ENCODE peak calls at places on chromosome 18, in ten cellular contexts. A is A549, O is fibroblast of lung, F is IMR-90, P is choroid plexus epithelial cell, M is adrenal gland, K is AG10803, V is fibroblast of villous mesenchyme, R is lower lobe of right lung, T is fibroblast of pulmonary artery. C is an unnamed sample.
A peak's percentile ranks its signal among the peaks of the same experiment; 100 is the strongest.

GRCh38 chr18:5456577-5457466 is 87.0 kb downstream of the EPB41L3 start:
- DNase-seq in A (no peak), O (peak; percentile 63), F (peak; percentile 62), P (peak; percentile 84), M (peak; percentile 46), K (peak; percentile 42), V (no peak), R (no peak), T (peak; percentile 66), C (no peak)

GRCh38 chr18:49321800-49322461 is 138.5 kb downstream of the DYM start:
- DNase-seq in A (no peak), O (peak; percentile 60), F (peak; percentile 61), P (peak; percentile 66), M (no peak), K (peak; percentile 64), V (peak; percentile 59), R (no peak), T (peak; percentile 59), C (no peak)

GRCh38 chr18:51137051-51137729 is 60.3 kb downstream of the MEX3C start:
- DNase-seq in A (no peak), O (no peak), F (no peak), P (peak; percentile 68), M (no peak), K (no peak), V (no peak), R (no peak), T (no peak), C (no peak)

GRCh38 chr18:78727877-78728276 is 251.7 kb upstream of the SALL3 start:
- DNase-seq in A (no peak), O (no peak), F (no peak), P (no peak), M (no peak), K (no peak), V (no peak), R (no peak), T (no peak), C (no peak)

GRCh38 chr18:8607776-8608682 is 1.2 kb upstream of the RAB12 start:
- DNase-seq in A (no peak), O (peak; percentile 74), F (peak; percentile 45), P (peak; percentile 80), M (no peak), K (peak; percentile 33), V (peak; percentile 41), R (no peak), T (no peak), C (no peak)

GRCh38 chr18:42509702-42510424 is 554.8 kb downstream of the PIK3C3 start:
- DNase-seq in A (no peak), O (no peak), F (no peak), P (no peak), M (no peak), K (no peak), V (no peak), R (no peak), T (no peak), C (no peak)

GRCh38 chr18:78935406-78935805 is 44.2 kb upstream of the SALL3 start:
- DNase-seq in A (no peak), O (no peak), F (no peak), P (no peak), M (no peak), K (no peak), V (no peak), R (no peak), T (no peak), C (no peak)

GRCh38 chr18:49648811-49649210 is 87.0 kb downstream of the LIPG start:
- DNase-seq in A (no peak), O (no peak), F (no peak), P (no peak), M (no peak), K (no peak), V (no peak), R (no peak), T (no peak), C (no peak)

GRCh38 chr18:12686100-12686499 is 16.4 kb downstream of the CEP76 start:
- DNase-seq in A (peak; percentile 55), O (peak; percentile 35), F (peak; percentile 30), P (peak; percentile 72), M (no peak), K (peak; percentile 12), V (peak; percentile 38), R (no peak), T (peak; percentile 44), C (no peak)

GRCh38 chr18:55323051-55323994 is 264.7 kb downstream of the TCF4 start:
- DNase-seq in A (no peak), O (peak; percentile 58), F (peak; percentile 31), P (peak; percentile 46), M (no peak), K (peak; percentile 72), V (peak; percentile 39), R (no peak), T (peak; percentile 53), C (no peak)

GRCh38 chr18:55320399-55321255 is 267.4 kb downstream of the TCF4 start:
- DNase-seq in A (no peak), O (peak; percentile 54), F (peak; percentile 48), P (peak; percentile 39), M (no peak), K (peak; percentile 60), V (peak; percentile 51), R (no peak), T (no peak), C (no peak)

GRCh38 chr18:55324166-55324565 is 263.8 kb downstream of the TCF4 start:
- DNase-seq in A (no peak), O (no peak), F (no peak), P (no peak), M (no peak), K (no peak), V (no peak), R (no peak), T (no peak), C (no peak)

GRCh38 chr18:55321268-55322175 is 266.5 kb downstream of the TCF4 start:
- DNase-seq in A (peak; percentile 68), O (peak; percentile 95), F (peak; percentile 89), P (peak; percentile 97), M (peak; percentile 96), K (peak; percentile 95), V (peak; percentile 95), R (peak; percentile 91), T (peak; percentile 95), C (peak; percentile 15)

DNA sequence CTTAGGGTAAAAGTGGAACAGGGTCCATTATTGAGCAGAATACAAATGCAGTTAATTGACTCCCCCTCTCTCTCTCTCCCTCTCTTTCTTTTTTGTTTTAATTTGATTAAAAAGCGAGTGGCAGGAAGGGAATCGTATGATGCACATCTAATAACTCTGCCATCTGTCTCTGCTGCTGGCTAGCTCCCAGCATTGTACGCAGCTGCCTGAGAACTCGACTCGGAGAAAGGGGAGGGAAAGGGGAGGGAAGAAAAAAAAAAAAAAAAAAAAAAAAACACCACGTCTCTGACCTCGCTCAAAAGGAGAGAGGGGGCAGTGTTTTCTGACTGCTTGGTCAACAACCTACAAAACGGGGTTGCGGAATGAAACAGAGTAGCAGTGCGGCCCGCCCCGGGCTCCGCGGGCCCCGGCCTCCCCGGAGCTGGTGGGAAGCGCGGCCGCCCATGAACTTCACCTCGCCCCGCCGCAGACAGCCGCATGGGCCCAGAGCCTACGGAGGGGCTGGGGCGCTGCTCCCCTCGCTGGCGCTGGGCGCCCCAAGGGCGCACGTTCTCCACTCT is 265.7 kb downstream of the TCF4 start:
- DNase-seq in A (peak; percentile 42), O (peak; percentile 98), F (peak; percentile 96), P (peak; percentile 97), M (peak; percentile 93), K (peak; percentile 96), V (peak; percentile 97), R (peak; percentile 74), T (peak; percentile 97), C (peak; percentile 4)
- TF ChIP-seq CTCF in A (no peak), O (no peak), F (peak; percentile 14), P (peak; percentile 20), M (peak; percentile 29), K (peak; percentile 29), V (peak; percentile 15), R (peak; percentile 10), T (peak; percentile 23), C (no peak)

GRCh38 chr18:22346342-22346967 is 71.3 kb downstream of the CTAGE1 start:
- DNase-seq in A (no peak), O (peak; percentile 69), F (peak; percentile 83), P (peak; percentile 86), M (peak; percentile 79), K (peak; percentile 48), V (peak; percentile 58), R (no peak), T (peak; percentile 83), C (no peak)
- H3K4me3 ChIP-seq in A (no peak overlapping the region), O (no peak overlapping the region), F (no peak overlapping the region), P (no peak overlapping the region), M (no peak overlapping the region), K (no peak overlapping the region), V (no peak overlapping the region), R (peak overlapping the region; percentile 63), T (no peak overlapping the region), C (no peak overlapping the region)

GRCh38 chr18:31685097-31686082 is 1.0 kb upstream of the B4GALT6 start:
- DNase-seq in A (peak; percentile 79), O (peak; percentile 75), F (peak; percentile 54), P (peak; percentile 75), M (peak; percentile 76), K (peak; percentile 72), V (peak; percentile 86), R (peak; percentile 71), T (peak; percentile 82), C (peak; percentile 19)

GRCh38 chr18:31687016-31687415 is 2.6 kb upstream of the B4GALT6 start:
- DNase-seq in A (no peak), O (no peak), F (no peak), P (no peak), M (no peak), K (no peak), V (no peak), R (no peak), T (no peak), C (no peak)

GRCh38 chr18:31688601-31689000 is 4.2 kb upstream of the B4GALT6 start:
- DNase-seq in A (no peak), O (no peak), F (no peak), P (no peak), M (no peak), K (no peak), V (no peak), R (no peak), T (no peak), C (peak; percentile 18)

GRCh38 chr18:31686572-31686971 is 2.2 kb upstream of the B4GALT6 start:
- DNase-seq in A (no peak), O (no peak), F (no peak), P (no peak), M (no peak), K (no peak), V (no peak), R (no peak), T (no peak), C (no peak)

GRCh38 chr18:31687529-31687928 is 3.1 kb upstream of the B4GALT6 start:
- DNase-seq in A (no peak), O (peak; percentile 14), F (no peak), P (peak; percentile 29), M (no peak), K (no peak), V (no peak), R (no peak), T (no peak), C (no peak)
- TF ChIP-seq CTCF in A (no peak), O (no peak), F (peak; percentile 4), P (peak; percentile 42), M (peak; percentile 32), K (no peak), V (peak; percentile 18), R (no peak), T (peak; percentile 27), C (peak; percentile 7)

DNA sequence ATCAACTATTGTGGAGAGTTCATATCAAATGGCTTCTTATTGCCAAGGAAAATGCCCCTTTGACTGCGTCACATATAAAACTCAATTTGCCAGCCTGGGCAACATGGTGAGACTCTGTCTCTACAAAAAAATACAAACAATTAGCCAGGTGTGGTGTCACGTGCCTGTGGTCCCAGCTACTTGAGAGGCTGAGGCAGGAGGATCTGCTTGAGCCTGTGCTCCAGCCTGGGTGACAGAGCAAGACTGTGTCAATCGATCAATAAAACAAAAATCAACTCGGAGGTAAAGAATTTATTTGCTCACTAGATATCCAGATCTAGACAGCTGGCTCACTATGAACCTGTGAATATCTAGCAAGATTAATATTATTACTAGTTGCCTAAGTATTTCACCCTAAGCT is 1.7 kb upstream of the ZCCHC2 start:
- DNase-seq in A (no peak), O (no peak), F (no peak), P (no peak), M (no peak), K (no peak), V (no peak), R (no peak), T (no peak), C (no peak)
- H3K4me3 ChIP-seq in A (no peak overlapping the region), O (no peak overlapping the region), F (no peak overlapping the region), P (no peak overlapping the region), M (no peak overlapping the region), K (no peak overlapping the region), V (no peak overlapping the region), R (peak overlapping the region; percentile 92), T (no peak overlapping the region), C (peak overlapping the region; percentile 80)